ENCODE peak calls at places on chromosomes 1 and 21, in eight cellular contexts. R is lower leg skin, S is testis, L is tibial nerve, G is right lobe of liver, M is GM12892, K is NB4, Q is heart left ventricle. P is an unnamed sample.

GRCh38 chr1:76577818-76578185 is 289.5 kb upstream of the ST6GALNAC5 start:
- DNase-seq in Q (no peak), K (no peak), M (no peak), R (no peak), S (no peak), L (no peak), G (no peak), P (no peak)

GRCh38 chr1:74732960-74733615 is at the start of the genes CRYZ and TYW3:
- DNase-seq in M (peak; percentile 44), R (peak; percentile 92), K (peak; percentile 93), S (peak; percentile 96), L (peak; percentile 77), Q (peak; percentile 92), G (peak; percentile 84), P (peak; percentile 52)

GRCh38 chr1:9151326-9151860 is 22.5 kb upstream of the GPR157 start:
- DNase-seq in M (no peak), S (no peak), K (no peak), L (no peak), R (no peak), Q (peak; percentile 72), G (no peak), P (no peak)

GRCh38 chr21:38910390-38911008 is 104.8 kb downstream of the ETS2 start:
- DNase-seq in S (no peak), R (peak; percentile 35), K (no peak), G (peak; percentile 70), L (no peak), M (no peak), Q (no peak), P (no peak)

GRCh38 chr1:99176753-99177152 is 87.5 kb upstream of the PLPPR4 start:
- DNase-seq in Q (no peak), M (no peak), K (no peak), L (no peak), G (no peak), S (no peak), R (no peak), P (no peak)

GRCh38 chr1:106555571-106555970 is 500.9 kb upstream of the PRMT6 start:
- DNase-seq in R (no peak), L (no peak), S (no peak), G (no peak), Q (no peak), M (no peak), K (no peak), P (no peak)

GRCh38 chr21:44529011-44529421 is 11.0 kb downstream of the KRTAP10-1 start:
- DNase-seq in K (no peak), M (no peak), L (no peak), Q (no peak), S (no peak), G (peak; percentile 9), R (no peak), P (no peak)

GRCh38 chr1:227543283-227544066 is 19.9 kb upstream of the ZNF678 start:
- DNase-seq in R (no peak), Q (no peak), M (no peak), L (no peak), S (no peak), K (no peak), G (no peak), P (no peak)

GRCh38 chr1:64098436-64098835 is 105.0 kb upstream of the UBE2U start:
- DNase-seq in R (no peak), G (no peak), K (no peak), S (no peak), M (no peak), Q (no peak), L (no peak), P (no peak)

GRCh38 chr21:43608225-43608624 is 51.1 kb downstream of the HSF2BP start:
- DNase-seq in K (peak; percentile 29), M (no peak), L (no peak), R (no peak), Q (no peak), G (no peak), S (no peak), P (no peak)

GRCh38 chr1:200869376-200869752 is 3.4 kb upstream of the GPR25 start:
- DNase-seq in G (no peak), Q (no peak), M (no peak), R (no peak), S (no peak), L (no peak), K (peak; percentile 74), P (no peak)

GRCh38 chr1:200866521-200866920 is 6.3 kb upstream of the GPR25 start:
- DNase-seq in S (no peak), K (no peak), G (no peak), Q (no peak), L (no peak), R (no peak), M (peak; percentile 52), P (no peak)

GRCh38 chr1:200869753-200870391 is 2.9 kb upstream of the GPR25 start:
- DNase-seq in K (peak; percentile 79), G (no peak), Q (no peak), L (no peak), M (no peak), R (no peak), S (no peak), P (no peak)

GRCh38 chr1:200862713-200863415 is 9.9 kb upstream of the GPR25 start:
- DNase-seq in S (no peak), M (no peak), L (no peak), Q (no peak), R (no peak), K (no peak), G (no peak), P (no peak)

DNA sequence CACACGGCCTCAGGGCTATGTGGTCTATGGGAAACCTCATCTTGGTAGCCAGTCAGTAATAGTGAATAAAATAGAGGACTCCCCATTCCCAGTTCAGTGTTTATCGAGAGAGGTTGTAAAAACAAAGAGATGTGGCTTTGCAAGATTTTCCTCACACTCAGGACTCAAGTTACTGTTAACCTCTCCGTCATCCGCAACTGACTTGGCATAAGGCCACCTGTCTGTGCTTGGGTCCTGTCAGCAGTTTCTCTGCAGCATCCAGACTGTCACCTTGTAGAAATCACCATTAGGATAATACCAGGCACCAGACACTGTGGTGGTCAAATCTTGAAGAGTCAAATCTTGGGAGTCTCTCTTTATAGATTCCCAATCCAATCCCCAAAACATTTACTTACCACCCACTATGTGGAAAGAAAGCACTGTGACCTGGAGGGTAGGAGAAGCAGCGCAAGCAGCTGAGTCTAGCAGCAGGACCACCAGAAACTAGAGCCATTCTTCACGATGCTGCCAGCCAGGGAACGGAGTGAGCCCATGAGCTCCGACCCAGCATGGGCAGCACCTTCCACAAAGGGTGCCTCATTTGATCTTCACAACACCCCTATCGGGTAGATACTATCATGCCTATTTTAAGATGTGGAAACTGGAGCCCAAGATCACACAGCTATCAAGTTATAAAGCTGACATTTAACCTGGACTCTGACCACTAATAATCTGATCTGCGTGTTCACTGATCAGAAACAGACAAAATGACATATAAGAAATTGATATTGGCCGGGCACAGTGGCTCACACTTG is 5.6 kb upstream of the GPR25 start:
- DNase-seq in L (no peak), R (no peak), G (no peak), M (no peak), K (no peak), S (no peak), Q (no peak), P (no peak)
- TF ChIP-seq POLR2A in L (no peak), R (no peak), G (no peak), M (no peak), K (no peak), S (no peak), Q (no peak), P (no peak)

GRCh38 chr1:62435231-62436038 is 1.4 kb upstream of the USP1 start:
- DNase-seq in R (peak; percentile 33), Q (no peak), K (peak; percentile 21), L (no peak), G (peak; percentile 36), S (peak; percentile 29), M (no peak), P (no peak)

GRCh38 chr1:62436039-62436465 is 797 bp upstream of the USP1 start:
- DNase-seq in R (no peak), Q (no peak), G (peak; percentile 94), M (peak; percentile 55), L (peak; percentile 94), K (peak; percentile 99), S (no peak), P (peak; percentile 77)

GRCh38 chr1:62438163-62438562 is 1.3 kb downstream of the USP1 start:
- DNase-seq in G (no peak), S (no peak), Q (no peak), L (no peak), M (no peak), R (no peak), K (peak; percentile 31), P (no peak)

GRCh38 chr1:62437273-62437945 is 560 bp downstream of the USP1 start:
- DNase-seq in L (no peak), G (peak; percentile 76), R (no peak), Q (peak; percentile 60), M (no peak), S (no peak), K (peak; percentile 51), P (no peak)

DNA sequence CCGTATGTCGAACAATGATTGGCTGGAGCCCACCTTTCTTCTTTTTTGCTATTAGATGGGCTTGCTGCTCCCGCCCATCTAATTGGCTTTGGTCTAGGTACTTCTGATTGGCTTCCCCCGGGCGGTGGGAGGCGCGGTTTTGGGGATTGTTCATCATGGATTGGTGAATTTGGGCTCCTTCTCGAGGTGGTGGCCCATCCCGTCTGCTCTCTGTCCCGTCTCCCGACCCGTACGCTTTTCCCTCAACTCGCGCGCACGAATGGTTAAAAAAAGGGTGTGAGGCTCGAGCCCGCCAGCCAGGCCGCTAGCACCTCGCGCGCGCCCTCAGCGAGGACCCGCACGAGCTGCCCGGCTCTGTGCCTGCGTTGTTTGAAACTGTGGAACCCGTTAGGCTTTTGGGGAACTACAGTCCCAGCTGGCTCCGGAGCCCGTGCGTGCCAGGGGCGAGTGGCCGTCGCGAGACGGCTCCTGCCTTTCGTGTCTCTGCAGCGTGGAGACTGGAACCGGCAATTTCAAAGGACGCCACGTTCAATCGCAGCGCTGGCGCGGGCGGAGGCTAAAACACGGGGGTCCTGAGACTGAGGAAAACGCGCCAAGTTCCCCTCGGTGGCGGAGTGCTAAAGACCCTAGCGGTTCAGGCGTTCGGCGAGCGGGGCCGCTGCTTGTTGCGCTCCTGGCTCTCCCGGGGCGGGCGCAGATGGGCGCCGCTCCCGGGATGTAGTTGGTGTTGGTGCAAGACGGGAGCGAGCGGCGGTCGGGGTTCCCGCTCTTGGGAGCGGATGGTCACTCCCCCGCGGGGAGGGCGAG is at the start of gene USP1:
- DNase-seq in K (peak; percentile 85), M (peak; percentile 68), S (peak; percentile 98), L (peak; percentile 98), Q (peak; percentile 99), G (peak; percentile 95), R (peak; percentile 99), P (peak; percentile 87)
- TF ChIP-seq POLR2A in K (no peak), M (peak; percentile 86), S (no peak), L (peak; percentile 71), Q (peak; percentile 46), G (no peak), R (no peak), P (peak; percentile 56)

DNA sequence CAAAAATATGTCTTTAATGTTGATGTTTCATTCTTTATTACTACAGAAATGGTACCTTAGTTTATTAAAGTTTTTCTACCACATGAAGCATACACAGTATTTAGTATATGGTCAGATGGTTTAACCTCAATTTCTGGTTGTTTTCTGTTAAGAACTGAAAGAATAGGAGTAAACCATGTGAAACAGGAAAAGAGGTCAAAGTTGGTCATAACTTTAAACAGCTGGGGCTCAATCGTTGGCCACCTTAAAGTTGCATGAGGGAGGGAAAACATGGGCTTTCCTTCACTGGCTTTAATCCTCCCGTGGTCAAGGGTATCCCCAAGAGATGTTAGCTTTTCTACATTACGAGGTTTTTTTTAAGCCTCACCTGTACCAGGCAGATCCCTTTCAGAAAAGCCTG is 483.3 kb upstream of the ADAMTS5 start:
- DNase-seq in L (no peak), S (no peak), M (no peak), R (no peak), Q (no peak), K (no peak), G (no peak), P (no peak)
- TF ChIP-seq POLR2A in L (no peak), S (no peak), M (no peak), R (no peak), Q (no peak), K (no peak), G (no peak), P (no peak)

GRCh38 chr1:70205437-70206118 is at the start of gene LRRC40:
- DNase-seq in M (peak; percentile 75), G (peak; percentile 97), R (peak; percentile 95), K (peak; percentile 96), S (peak; percentile 98), L (peak; percentile 85), Q (peak; percentile 96), P (peak; percentile 77)
- TF ChIP-seq POLR2A in M (peak; percentile 73), G (peak; percentile 80), R (no peak), K (peak; percentile 67), S (no peak), L (no peak), Q (peak; percentile 75), P (peak; percentile 51)